ENCODE peak calls at places on chromosomes 5 and 9, in four cellular contexts. O is fibroblast of lung; Y is Peyer's patch; I is effector memory CD4-positive, alpha-beta T cell. M is an unnamed sample.
A peak's percentile ranks its signal among the peaks of the same experiment; 100 is the strongest.

GRCh38 chr9:32220750-32221149 is 163.7 kb upstream of the ACO1 start:
- DNase-seq in O (no peak), Y (no peak), I (no peak), M (no peak)

GRCh38 chr5:22560115-22560514 is 293.0 kb downstream of the CDH12 start:
- DNase-seq in O (peak; percentile 88), Y (no peak), I (no peak), M (no peak)

GRCh38 chr9:91451431-91452270 is 28.0 kb upstream of the NFIL3 start:
- DNase-seq in O (no peak), Y (no peak), I (no peak), M (no peak)

GRCh38 chr5:178488696-178489095 is 101.5 kb downstream of the COL23A1 start:
- DNase-seq in O (no peak), Y (no peak), I (no peak), M (no peak)

GRCh38 chr5:178231736-178232123 is 872 bp downstream of the PHYKPL start:
- DNase-seq in O (no peak), Y (no peak), I (no peak), M (no peak)

GRCh38 chr9:107388890-107389289 is 100.7 kb downstream of the KLF4 start:
- DNase-seq in O (no peak), Y (no peak), I (no peak), M (no peak)

GRCh38 chr9:106287108-106287631 is 575.8 kb upstream of the ZNF462 start:
- DNase-seq in O (peak; percentile 10), Y (no peak), I (no peak), M (no peak)

GRCh38 chr9:108911820-108912219 is 22.1 kb downstream of the ELP1 start:
- DNase-seq in O (no peak), Y (no peak), I (no peak), M (no peak)

GRCh38 chr9:104361207-104361606 is 142.9 kb upstream of the OR13F1 start:
- DNase-seq in O (no peak), Y (no peak), I (no peak), M (no peak)

GRCh38 chr9:34072868-34073590 is 24.3 kb upstream of the UBAP2 start:
- DNase-seq in O (peak; percentile 88), Y (no peak), I (no peak), M (no peak)

GRCh38 chr5:120655828-120656435 is 191.8 kb downstream of the PRR16 start:
- DNase-seq in O (peak; percentile 41), Y (no peak), I (no peak), M (no peak)

GRCh38 chr5:75756991-75757390 is 39.8 kb upstream of the POC5 start:
- DNase-seq in O (no peak), Y (no peak), I (no peak), M (no peak)

GRCh38 chr5:111589320-111589719 is 77.0 kb upstream of the STARD4 start:
- DNase-seq in O (no peak), Y (no peak), I (no peak), M (no peak)

GRCh38 chr5:128213340-128213739 is 129.8 kb downstream of the SLC12A2 start:
- DNase-seq in O (peak; percentile 82), Y (no peak), I (no peak), M (no peak)

GRCh38 chr9:13209498-13209897 is 70.0 kb downstream of the MPDZ start:
- DNase-seq in O (no peak), Y (no peak), I (no peak), M (no peak)

GRCh38 chr5:103620851-103621547 is 58.4 kb upstream of the NUDT12 start:
- DNase-seq in O (no peak), Y (no peak), I (no peak), M (no peak)

GRCh38 chr5:147966326-147966725 is 60.0 kb upstream of the C5orf46 start:
- DNase-seq in O (no peak), Y (no peak), I (no peak), M (no peak)

GRCh38 chr5:147965712-147966111 is 59.4 kb upstream of the C5orf46 start:
- DNase-seq in O (no peak), Y (no peak), I (no peak), M (no peak)

GRCh38 chr5:147963948-147964693 is 57.8 kb upstream of the C5orf46 start:
- DNase-seq in O (no peak), Y (no peak), I (no peak), M (no peak)

GRCh38 chr5:147968855-147969254 is 62.5 kb upstream of the C5orf46 start:
- DNase-seq in O (peak; percentile 42), Y (no peak), I (no peak), M (no peak)

GRCh38 chr5:147966829-147967228 is 60.5 kb upstream of the C5orf46 start:
- DNase-seq in O (no peak), Y (no peak), I (no peak), M (no peak)
- H3K27ac ChIP-seq in O (no peak overlapping the region), Y (no peak overlapping the region), I (no peak overlapping the region), M (no peak overlapping the region)

DNA sequence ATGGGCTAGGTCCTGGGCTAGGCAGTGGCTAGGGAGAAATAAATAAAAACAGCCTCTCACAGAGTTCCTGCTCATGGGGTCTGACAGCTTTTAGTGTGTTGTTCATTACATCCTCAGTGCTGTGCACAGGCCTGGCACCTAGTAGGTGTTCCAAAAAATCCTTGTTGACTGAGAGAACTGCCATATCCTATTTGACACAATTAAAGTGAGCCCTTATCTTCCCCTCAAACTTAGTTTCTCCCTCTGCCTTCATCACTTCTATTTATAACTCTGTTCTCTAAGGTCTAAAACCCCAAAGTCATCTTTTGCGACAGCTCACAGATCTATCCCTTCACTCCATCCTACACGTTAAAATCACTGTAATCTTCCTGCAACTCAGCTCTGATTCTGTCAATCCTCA is 549.1 kb upstream of the DAP start:
- DNase-seq in O (no peak), Y (no peak), I (no peak), M (no peak)
- H3K27me3 ChIP-seq in O (no peaks in the 10 kb centered on the region), Y (no peaks in the 10 kb centered on the region), I (no peaks in the 10 kb centered on the region), M (no peaks in the 10 kb centered on the region)

GRCh38 chr9:136692190-136693134 is 5.2 kb upstream of the AGPAT2 start:
- DNase-seq in O (no peak), Y (no peak), I (no peak), M (no peak)
- H3K4me1 ChIP-seq in O (peaks cover 4% of the 10 kb centered on the region), Y (no peaks in the 10 kb centered on the region), I (peaks cover 4% of the 10 kb centered on the region), M (no peaks in the 10 kb centered on the region)

DNA sequence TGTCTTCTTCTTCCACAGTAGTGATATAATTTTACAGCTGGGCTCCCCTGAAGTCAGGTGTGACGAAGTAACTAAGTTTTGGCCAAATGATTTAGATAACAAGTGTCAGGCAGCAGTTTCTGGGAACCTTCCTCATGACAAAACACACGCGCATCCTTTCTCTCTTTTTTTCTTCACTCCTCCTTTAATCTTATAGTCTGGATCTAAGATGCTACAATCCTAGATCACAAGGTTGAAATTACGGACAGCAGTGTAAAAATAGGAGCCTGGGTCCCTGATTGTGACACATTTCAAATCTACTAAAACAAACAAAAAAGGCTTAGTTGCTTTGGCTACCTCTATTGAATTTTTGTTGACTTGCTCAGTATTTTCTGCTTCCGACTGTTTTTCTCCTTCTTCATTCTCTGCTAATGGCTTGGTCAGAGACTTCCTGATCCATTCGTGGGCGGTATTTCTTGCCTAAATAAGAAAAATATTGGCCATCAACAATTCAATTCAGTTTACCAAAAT is 36.1 kb downstream of the FAM114A2 start:
- DNase-seq in O (no peak), Y (no peak), I (no peak), M (no peak)
- H3K27ac ChIP-seq in O (peak overlapping the region; percentile 4), Y (peak overlapping the region; percentile 52), I (no peak overlapping the region), M (no peak overlapping the region)

DNA sequence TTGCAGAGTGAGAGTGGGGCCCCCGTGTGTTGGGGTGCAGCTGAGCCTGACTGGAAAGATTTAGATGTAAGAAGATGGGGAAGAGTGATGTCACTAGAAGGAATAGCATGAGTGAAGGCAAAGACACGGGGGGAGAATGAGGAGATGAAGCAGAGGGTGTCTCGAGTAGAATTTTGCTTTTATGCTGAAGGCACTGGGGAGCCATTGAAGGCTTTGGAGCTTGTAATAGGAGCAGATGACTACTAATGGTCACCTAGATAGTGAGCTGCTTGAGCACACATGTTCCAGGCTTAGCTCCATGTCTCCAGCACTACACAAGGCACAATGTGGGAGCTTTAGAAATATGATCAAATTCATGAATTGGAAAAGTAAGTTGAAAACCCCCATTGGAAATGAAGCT is 32.1 kb downstream of the COL15A1 start:
- DNase-seq in O (no peak), Y (no peak), I (no peak), M (no peak)
- H3K27me3 ChIP-seq in O (peaks cover 4% of the 10 kb centered on the region), Y (no peaks in the 10 kb centered on the region), I (no peaks in the 10 kb centered on the region), M (peaks cover 9% of the 10 kb centered on the region)

DNA sequence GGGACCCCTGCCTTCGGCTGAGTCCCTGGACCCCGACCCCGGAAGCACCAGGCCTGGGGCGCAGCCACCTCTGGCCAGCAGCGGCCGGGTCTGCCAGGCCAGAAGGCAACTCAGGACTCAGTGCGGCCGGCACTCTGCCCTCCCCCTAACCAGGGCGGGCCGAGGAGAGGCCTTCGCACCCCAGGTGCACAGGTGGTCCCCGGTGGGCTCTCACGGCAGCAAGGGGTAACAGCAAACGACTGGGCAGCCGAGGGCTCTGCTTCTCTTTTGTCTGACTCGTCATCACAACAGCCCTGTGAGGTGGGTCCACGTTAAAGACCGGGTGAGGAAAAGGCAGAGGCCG is 20.7 kb upstream of the NOTCH1 start:
- DNase-seq in O (no peak), Y (no peak), I (no peak), M (no peak)
- H3K4me1 ChIP-seq in O (peaks cover 35% of the 10 kb centered on the region), Y (peaks cover 14% of the 10 kb centered on the region), I (no peaks in the 10 kb centered on the region), M (no peaks in the 10 kb centered on the region)

M was measured in CD8-positive, alpha-beta memory T cell.